ENCODE peak calls at places on chromosomes 11 and 22, in seven cellular contexts. O, Y, V, N, T, K and F are unnamed samples.

GRCh38 chr11:1291295-1292017 is 18.0 kb downstream of the TOLLIP start:
- DNase-seq in O (no peak), Y (no peak), V (peak; percentile 8), N (no peak), T (no peak), K (no peak), F (no peak)

GRCh38 chr22:43136255-43136654 is 6.9 kb downstream of the MCAT start:
- DNase-seq in O (no peak), Y (peak; percentile 62), V (peak; percentile 45), N (no peak), T (peak; percentile 55), K (peak; percentile 26), F (peak; percentile 74)

GRCh38 chr11:69643646-69644045 is 2.7 kb downstream of the CCND1 start:
- DNase-seq in O (no peak), Y (no peak), V (no peak), N (no peak), T (no peak), K (no peak), F (no peak)

GRCh38 chr22:45704648-45705047 is 33.0 kb downstream of the ATXN10 start:
- DNase-seq in O (no peak), Y (no peak), V (no peak), N (no peak), T (no peak), K (no peak), F (no peak)

GRCh38 chr11:125568970-125569912 is at the start of gene EI24:
- DNase-seq in O (peak; percentile 86), Y (peak; percentile 98), V (peak; percentile 86), N (peak; percentile 81), T (peak; percentile 90), K (peak; percentile 89), F (peak; percentile 98)

GRCh38 chr11:8079111-8079675 is 1.8 kb upstream of the TUB start:
- DNase-seq in O (no peak), Y (no peak), V (no peak), N (no peak), T (no peak), K (no peak), F (no peak)

GRCh38 chr11:84398017-84398626 is 1112.0 kb upstream of the CCDC90B start:
- DNase-seq in O (no peak), Y (peak; percentile 66), V (no peak), N (no peak), T (no peak), K (peak; percentile 46), F (peak; percentile 56)

GRCh38 chr11:110522456-110522855 is 92.7 kb downstream of the FDX1 start:
- DNase-seq in O (no peak), Y (no peak), V (no peak), N (no peak), T (peak; percentile 36), K (no peak), F (no peak)

GRCh38 chr11:47858169-47858543 is 10.0 kb upstream of the NUP160 start:
- DNase-seq in O (no peak), Y (no peak), V (no peak), N (no peak), T (no peak), K (no peak), F (no peak)

GRCh38 chr11:57180141-57180561 is 1.6 kb upstream of the LRRC55 start:
- DNase-seq in O (no peak), Y (peak; percentile 70), V (peak; percentile 36), N (no peak), T (no peak), K (no peak), F (peak; percentile 74)

GRCh38 chr11:118209037-118209436 is 15.8 kb downstream of the JAML start:
- DNase-seq in O (no peak), Y (no peak), V (no peak), N (no peak), T (peak; percentile 48), K (no peak), F (no peak)

GRCh38 chr11:12773591-12773990 is 99.4 kb downstream of the TEAD1 start:
- DNase-seq in O (no peak), Y (no peak), V (no peak), N (no peak), T (no peak), K (no peak), F (no peak)

GRCh38 chr22:46629291-46629690 is 9.1 kb downstream of the GRAMD4 start:
- DNase-seq in O (no peak), Y (no peak), V (no peak), N (no peak), T (no peak), K (no peak), F (no peak)

GRCh38 chr22:46250783-46251125 is 661 bp upstream of the CDPF1 start:
- DNase-seq in O (no peak), Y (no peak), V (no peak), N (no peak), T (no peak), K (no peak), F (peak; percentile 58)

GRCh38 chr11:7604331-7604973 is 68.8 kb downstream of the CYB5R2 start:
- DNase-seq in O (no peak), Y (no peak), V (no peak), N (no peak), T (no peak), K (no peak), F (no peak)

GRCh38 chr22:31748490-31748889 is 1.4 kb downstream of the PRR14L start:
- DNase-seq in O (no peak), Y (peak; percentile 25), V (no peak), N (no peak), T (no peak), K (no peak), F (peak; percentile 24)

GRCh38 chr22:25177895-25178294 is 21.8 kb upstream of the CRYBB3 start:
- DNase-seq in O (no peak), Y (no peak), V (no peak), N (no peak), T (no peak), K (no peak), F (no peak)

GRCh38 chr11:119717839-119718534 is 11.0 kb downstream of the NECTIN1 start:
- DNase-seq in O (no peak), Y (no peak), V (no peak), N (no peak), T (no peak), K (no peak), F (no peak)

GRCh38 chr11:114059984-114060401 is 482 bp downstream of the ZBTB16 start:
- DNase-seq in O (no peak), Y (no peak), V (no peak), N (no peak), T (no peak), K (peak; percentile 48), F (peak; percentile 53)

GRCh38 chr11:97364047-97364446 is 974.2 kb downstream of the JRKL start:
- DNase-seq in O (no peak), Y (no peak), V (no peak), N (no peak), T (no peak), K (no peak), F (no peak)

GRCh38 chr11:5476184-5476819 is 12.2 kb upstream of the OR52D1 start:
- DNase-seq in O (no peak), Y (peak; percentile 64), V (no peak), N (no peak), T (no peak), K (peak; percentile 29), F (peak; percentile 81)

GRCh38 chr11:132337819-132338416 is 967.5 kb downstream of the NTM start:
- DNase-seq in O (no peak), Y (no peak), V (no peak), N (no peak), T (no peak), K (no peak), F (no peak)

GRCh38 chr11:112477152-112477928 is 216.7 kb upstream of the PLET1 start:
- DNase-seq in O (no peak), Y (no peak), V (no peak), N (no peak), T (peak; percentile 3), K (no peak), F (no peak)

GRCh38 chr11:57778318-57779037 is 16.9 kb downstream of the CTNND1 start:
- DNase-seq in O (no peak), Y (peak; percentile 99), V (peak; percentile 81), N (no peak), T (no peak), K (peak; percentile 74), F (peak; percentile 96)

GRCh38 chr22:35873426-35873825 is 155.2 kb downstream of the RBFOX2 start:
- DNase-seq in O (no peak), Y (no peak), V (no peak), N (no peak), T (no peak), K (no peak), F (no peak)

GRCh38 chr11:76371170-76371569 is 9.8 kb downstream of the THAP12 start:
- DNase-seq in O (no peak), Y (no peak), V (no peak), N (no peak), T (no peak), K (no peak), F (no peak)

GRCh38 chr11:44814881-44815592 is 88.3 kb downstream of the TSPAN18 start:
- DNase-seq in O (no peak), Y (no peak), V (no peak), N (no peak), T (no peak), K (peak; percentile 79), F (no peak)

GRCh38 chr11:61516675-61517516 is 8.3 kb downstream of the LRRC10B start:
- DNase-seq in O (no peak), Y (peak; percentile 52), V (no peak), N (no peak), T (peak; percentile 86), K (no peak), F (peak; percentile 80)

GRCh38 chr11:37657645-37658044 is 1059.6 kb upstream of the RAG2 start:
- DNase-seq in O (no peak), Y (peak; percentile 29), V (no peak), N (no peak), T (no peak), K (no peak), F (no peak)

GRCh38 chr11:106222626-106223025 is 145.2 kb downstream of the AASDHPPT start:
- DNase-seq in O (no peak), Y (peak; percentile 27), V (no peak), N (no peak), T (no peak), K (no peak), F (peak; percentile 30)